ENCODE peak calls at places on chromosomes 11 and 22, in eight cellular contexts. Q, J, R, Y, Z, U, S and H are unnamed samples. For H3K4me1, the result is how much of the 10 kb centered on the place peaks cover.

GRCh38 chr11:94794287-94795168 is 26.4 kb downstream of the AMOTL1 start:
- DNase-seq in Y (peak), Q (peak), U (peak), Z (no peak), S (peak), R (peak), J (peak), H (peak)

GRCh38 chr22:32206774-32207758 is 2.2 kb upstream of the RFPL2 start:
- DNase-seq in J (no peak), S (no peak), U (no peak), Z (peak), Y (peak), Q (no peak), R (no peak), H (peak)

GRCh38 chr11:45857834-45858492 is 10.7 kb downstream of the CRY2 start:
- DNase-seq in J (peak), Z (no peak), R (peak), U (peak), Y (no peak), S (peak), Q (no peak), H (peak)

GRCh38 chr11:10457901-10458300 is 2.8 kb downstream of the AMPD3 start:
- DNase-seq in U (no peak), Q (no peak), R (no peak), Z (no peak), Y (no peak), S (no peak), J (no peak), H (no peak)

GRCh38 chr11:63710476-63711217 is 29.3 kb downstream of the RTN3 start:
- DNase-seq in R (no peak), Q (peak), U (no peak), Y (no peak), Z (peak), S (peak), J (no peak), H (peak)

GRCh38 chr22:44192098-44192810 is 11.5 kb downstream of the PARVG start:
- DNase-seq in Z (peak), U (no peak), R (no peak), S (peak), J (peak), Y (peak), Q (peak), H (no peak)

GRCh38 chr11:72079776-72080325 is 491 bp downstream of the NUMA1 start:
- DNase-seq in J (no peak), Z (peak), U (no peak), R (peak), Y (no peak), S (peak), Q (peak), H (no peak)

GRCh38 chr22:30906411-30906810 is 62.2 kb downstream of the MORC2 start:
- DNase-seq in R (no peak), U (no peak), J (no peak), Z (no peak), Q (no peak), S (no peak), Y (no peak), H (no peak)

GRCh38 chr11:47987781-47988180 is 7.4 kb downstream of the PTPRJ start:
- DNase-seq in Z (no peak), Y (no peak), R (no peak), U (no peak), S (no peak), J (no peak), Q (no peak), H (no peak)

GRCh38 chr11:73530109-73530508 is 67.8 kb downstream of the FAM168A start:
- DNase-seq in Q (peak), R (no peak), U (no peak), Z (peak), S (no peak), Y (no peak), J (no peak), H (no peak)

GRCh38 chr11:78822931-78823423 is 248.3 kb upstream of the NARS2 start:
- DNase-seq in U (no peak), Y (no peak), J (peak), Z (no peak), Q (peak), R (no peak), S (no peak), H (no peak)

GRCh38 chr11:65226103-65226442 is 35.7 kb upstream of the POLA2 start:
- DNase-seq in J (no peak), Q (no peak), S (no peak), Z (no peak), Y (no peak), R (no peak), U (no peak), H (no peak)

DNA sequence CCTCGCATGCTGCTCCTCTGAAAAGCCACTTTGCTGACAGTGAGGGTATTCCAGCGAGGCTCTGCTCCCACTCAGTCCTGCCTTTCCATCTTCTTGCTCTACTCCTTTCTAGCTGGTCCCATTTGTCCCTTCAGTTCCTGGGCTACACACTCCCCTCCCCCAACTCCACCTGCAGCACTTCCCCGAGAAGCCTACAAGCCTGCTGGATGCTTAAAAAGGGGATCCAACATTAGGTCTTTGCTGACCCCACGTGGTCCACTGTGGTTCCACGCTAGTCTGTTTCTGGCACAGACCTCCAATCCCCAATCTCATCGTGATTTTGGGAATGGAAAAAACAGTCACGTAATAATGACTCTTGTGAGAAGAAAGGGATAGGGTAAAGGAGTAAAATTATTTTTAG is 121.6 kb upstream of the SNX19 start:
- DNase-seq in Y (no peak), S (peak), Q (no peak), Z (peak), R (no peak), J (no peak), U (no peak), H (no peak)
- TF ChIP-seq CTCF in Y (peak), S (no peak), Q (no peak), Z (peak), R (no peak), J (no peak), U (no peak), H (no peak)

GRCh38 chr11:101334581-101334980 is 205.0 kb upstream of the PGR start:
- DNase-seq in Y (no peak), S (no peak), Z (no peak), J (no peak), U (no peak), R (no peak), Q (no peak), H (no peak)
- H3K4me3 ChIP-seq in Y (no peak), S (no peak), Z (no peak), J (no peak), U (no peak), R (no peak), Q (no peak), H (no peak)

GRCh38 chr11:36609383-36609782 is 11.3 kb upstream of the RAG2 start:
- DNase-seq in J (no peak), Q (no peak), Z (no peak), Y (no peak), S (no peak), U (no peak), R (no peak), H (peak)
- H3K4me1 ChIP-seq in J (under half), Q (under half), Z (under half), Y (under half), S (under half), U (under half), R (under half), H (under half)

GRCh38 chr11:60944504-60945294 is 7.3 kb downstream of the SLC15A3 start:
- DNase-seq in J (no peak), R (no peak), U (no peak), Z (no peak), Y (no peak), S (no peak), Q (no peak), H (no peak)
- TF ChIP-seq CTCF in J (no peak), R (no peak), U (no peak), Z (no peak), Y (peak), S (no peak), Q (peak), H (peak)

GRCh38 chr11:693415-693831 is 1.6 kb downstream of the DEAF1 start:
- DNase-seq in R (no peak), Z (no peak), U (no peak), Q (no peak), J (no peak), S (peak), Y (no peak), H (peak)
- H3K4me3 ChIP-seq in R (no peak), Z (peak), U (peak), Q (peak), J (peak), S (peak), Y (no peak), H (no peak)

GRCh38 chr11:68469122-68469521 is 8.6 kb downstream of the PPP6R3 start:
- DNase-seq in U (no peak), S (peak), J (no peak), R (no peak), Q (no peak), Z (no peak), Y (no peak), H (no peak)
- H3K4me1 ChIP-seq in U (half or more), S (under half), J (half or more), R (half or more), Q (under half), Z (under half), Y (under half), H (under half)

GRCh38 chr11:129709801-129710398 is 105.7 kb upstream of the TMEM45B start:
- DNase-seq in S (no peak), U (no peak), Y (no peak), R (no peak), Z (no peak), J (no peak), Q (no peak), H (no peak)
- TF ChIP-seq CTCF in S (no peak), U (no peak), Y (no peak), R (no peak), Z (no peak), J (no peak), Q (no peak), H (no peak)

DNA sequence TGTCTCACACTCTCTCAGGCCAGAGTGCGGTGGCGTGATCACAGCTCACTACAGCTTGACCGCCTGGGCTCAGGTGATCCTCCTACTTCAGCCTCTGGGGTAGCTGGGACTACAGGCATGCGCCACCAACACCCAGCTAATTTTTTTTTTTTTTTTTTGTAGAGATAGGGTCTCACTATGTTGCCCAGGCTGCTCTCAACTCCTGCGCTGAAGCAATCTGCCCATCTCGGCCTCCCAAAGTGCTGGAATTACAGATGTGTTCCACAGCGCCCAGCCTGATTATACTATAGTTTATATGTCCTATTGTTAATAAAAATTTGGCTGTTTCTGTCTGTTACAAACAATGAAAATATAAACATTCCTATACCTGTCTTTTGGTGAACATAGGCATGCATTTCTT is 78.6 kb downstream of the TEAD1 start:
- DNase-seq in U (no peak), S (no peak), Y (no peak), J (no peak), Q (no peak), R (no peak), Z (no peak), H (no peak)
- H3K4me3 ChIP-seq in U (no peak), S (no peak), Y (no peak), J (no peak), Q (no peak), R (no peak), Z (no peak), H (no peak)

GRCh38 chr22:40023226-40023925 is 28.6 kb downstream of the FAM83F start:
- DNase-seq in S (no peak), U (no peak), Y (no peak), Z (no peak), Q (no peak), J (no peak), R (no peak), H (no peak)
- H3K4me1 ChIP-seq in S (under half), U (under half), Y (under half), Z (under half), Q (under half), J (under half), R (under half), H (under half)

DNA sequence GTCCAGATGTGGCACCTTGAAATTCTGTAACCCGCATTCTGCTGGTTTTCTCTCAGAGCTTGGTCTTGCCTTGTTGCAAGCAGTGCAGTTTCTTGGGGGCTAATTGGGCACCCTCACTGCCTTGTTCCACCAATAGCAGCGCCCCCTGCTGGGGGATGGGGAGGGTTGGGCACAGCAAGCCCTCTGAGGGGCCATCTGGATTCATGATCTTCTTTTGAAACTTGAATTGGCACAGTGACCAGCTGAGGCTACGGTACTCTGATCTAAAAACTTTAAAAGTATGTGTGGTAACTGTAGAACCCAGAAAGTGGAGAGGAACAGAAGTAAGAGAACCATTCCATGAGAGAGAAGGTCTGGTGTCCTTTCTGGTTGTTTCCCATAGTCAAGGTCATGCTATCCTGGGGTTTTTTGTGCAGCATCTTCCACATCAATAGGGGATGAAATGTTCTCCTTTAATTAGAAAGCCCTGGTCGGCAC is 64.2 kb downstream of the MED15 start:
- DNase-seq in U (peak), S (peak), Q (peak), R (peak), J (no peak), Z (peak), Y (no peak), H (peak)
- TF ChIP-seq CTCF in U (peak), S (peak), Q (peak), R (peak), J (peak), Z (peak), Y (peak), H (peak)